ENCODE peak calls at places on chromosomes 4 and X, in five cellular contexts. One of them, this sample, is unnamed.
A peak's percentile ranks its signal among the peaks of the same experiment; 100 is the strongest.

GRCh38 chr4:100525689-100526088 is 7.9 kb upstream of the EMCN start:
- DNase-seq in lower leg skin: no peak
- DNase-seq in H9: no peak
- DNase-seq in substantia nigra: no peak
- DNase-seq in upper lobe of right lung: no peak
- DNase-seq in this sample: no peak

GRCh38 chr4:113708250-113708649 is 53.3 kb downstream of the CAMK2D start:
- DNase-seq in lower leg skin: no peak
- DNase-seq in substantia nigra: no peak
- DNase-seq in upper lobe of right lung: no peak
- DNase-seq in H9: no peak
- DNase-seq in this sample: no peak

GRCh38 chr4:8048856-8049686 is 109.4 kb upstream of the AFAP1 start:
- DNase-seq in upper lobe of right lung: no peak
- DNase-seq in substantia nigra: no peak
- DNase-seq in H9: peak; percentile 74
- DNase-seq in lower leg skin: no peak
- DNase-seq in this sample: peak; percentile 14

GRCh38 chr4:68342139-68342538 is 7.8 kb downstream of the YTHDC1 start:
- DNase-seq in substantia nigra: no peak
- DNase-seq in lower leg skin: no peak
- DNase-seq in upper lobe of right lung: no peak
- DNase-seq in H9: no peak
- DNase-seq in this sample: no peak

GRCh38 chrX:107878106-107878505 is 52.4 kb downstream of the MID2 start:
- DNase-seq in H9: no peak
- DNase-seq in substantia nigra: no peak
- DNase-seq in upper lobe of right lung: no peak
- DNase-seq in lower leg skin: no peak
- DNase-seq in this sample: no peak

GRCh38 chrX:64338296-64338695 is 57.0 kb downstream of the MTMR8 start:
- DNase-seq in substantia nigra: no peak
- DNase-seq in lower leg skin: no peak
- DNase-seq in H9: no peak
- DNase-seq in upper lobe of right lung: no peak
- DNase-seq in this sample: no peak

GRCh38 chrX:72716766-72717165 is 2.7 kb upstream of the PHKA1 start:
- DNase-seq in substantia nigra: no peak
- DNase-seq in upper lobe of right lung: no peak
- DNase-seq in H9: no peak
- DNase-seq in lower leg skin: no peak
- DNase-seq in this sample: no peak

GRCh38 chr4:100984901-100985300 is 362.4 kb downstream of the PPP3CA start:
- DNase-seq in substantia nigra: no peak
- DNase-seq in H9: no peak
- DNase-seq in upper lobe of right lung: no peak
- DNase-seq in lower leg skin: no peak
- DNase-seq in this sample: no peak

GRCh38 chrX:150683536-150684146 is 9.6 kb upstream of the MTMR1 start:
- DNase-seq in upper lobe of right lung: no peak
- DNase-seq in H9: no peak
- DNase-seq in lower leg skin: no peak
- DNase-seq in substantia nigra: no peak
- DNase-seq in this sample: peak; percentile 7

GRCh38 chrX:63784902-63785692 is at the start of gene ARHGEF9:
- DNase-seq in lower leg skin: no peak
- DNase-seq in substantia nigra: no peak
- DNase-seq in H9: peak; percentile 72
- DNase-seq in upper lobe of right lung: no peak
- DNase-seq in this sample: no peak

GRCh38 chr4:118757761-118758213 is 72.6 kb downstream of the METTL14 start:
- DNase-seq in H9: no peak
- DNase-seq in upper lobe of right lung: no peak
- DNase-seq in substantia nigra: no peak
- DNase-seq in lower leg skin: no peak
- DNase-seq in this sample: no peak

GRCh38 chrX:103666202-103667107 is 20.0 kb downstream of the MORF4L2 start:
- DNase-seq in substantia nigra: no peak
- DNase-seq in lower leg skin: no peak
- DNase-seq in upper lobe of right lung: no peak
- DNase-seq in H9: no peak
- DNase-seq in this sample: no peak

GRCh38 chr4:107654694-107655093 is 65.3 kb downstream of the PAPSS1 start:
- DNase-seq in substantia nigra: no peak
- DNase-seq in lower leg skin: no peak
- DNase-seq in H9: no peak
- DNase-seq in upper lobe of right lung: no peak
- DNase-seq in this sample: no peak

GRCh38 chr4:26851129-26851528 is 9.5 kb upstream of the STIM2 start:
- DNase-seq in substantia nigra: no peak
- DNase-seq in lower leg skin: no peak
- DNase-seq in upper lobe of right lung: no peak
- DNase-seq in H9: no peak
- DNase-seq in this sample: no peak